ENCODE peak calls at places on chromosome X, in eight cellular contexts. P is stromal cell of bone marrow; F is epithelial cell of proximal tubule; E is activated CD4-positive, alpha-beta T cell treated with anti-CD3 and anti-CD28 coated beads for 24 hours; H is GM23248; T is NCI-H1092; N is H7; C is A549. R is an unnamed sample.

GRCh38 chrX:88612870-88613329 is 134.1 kb upstream of the CPXCR1 start:
- DNase-seq in E (no peak), F (no peak), H (no peak), P (no peak), N (peak; percentile 1), T (no peak), C (no peak), R (no peak)

GRCh38 chrX:72097081-72097480 is 34.6 kb downstream of the RTL5 start:
- DNase-seq in C (no peak), N (no peak), P (no peak), T (no peak), H (no peak), E (no peak), F (no peak), R (no peak)

GRCh38 chrX:120140293-120140981 is 18.0 kb upstream of the RHOXF2 start:
- DNase-seq in C (no peak), P (no peak), E (no peak), T (no peak), H (no peak), F (no peak), N (no peak), R (no peak)

GRCh38 chrX:129961180-129962083 is 21.0 kb upstream of the BCORL1 start:
- DNase-seq in N (peak; percentile 95), C (peak; percentile 54), P (no peak), F (no peak), E (no peak), H (peak; percentile 12), T (no peak), R (no peak)

GRCh38 chrX:129613596-129613995 is 41.2 kb downstream of the APLN start:
- DNase-seq in T (no peak), F (no peak), E (no peak), H (no peak), C (no peak), N (no peak), P (no peak), R (no peak)

GRCh38 chrX:111411591-111412371 is at the start of gene DCX:
- DNase-seq in N (peak; percentile 4), F (no peak), H (no peak), E (no peak), P (no peak), C (no peak), T (peak; percentile 38), R (no peak)

GRCh38 chrX:132171478-132171877 is 43.7 kb upstream of the FRMD7 start:
- DNase-seq in N (no peak), T (no peak), P (no peak), C (no peak), F (no peak), E (no peak), H (no peak), R (no peak)

GRCh38 chrX:14936561-14936960 is 63.3 kb downstream of the MOSPD2 start:
- DNase-seq in H (peak; percentile 84), E (no peak), P (peak; percentile 35), T (no peak), C (peak; percentile 13), N (no peak), F (peak; percentile 30), R (no peak)

GRCh38 chrX:138745215-138745614 is 33.7 kb upstream of the FGF13 start:
- DNase-seq in E (peak; percentile 29), F (no peak), T (peak; percentile 22), C (peak; percentile 2), P (peak; percentile 14), N (peak; percentile 8), H (peak; percentile 52), R (no peak)

GRCh38 chrX:3788494-3789233 is 75.2 kb upstream of the PRKX start:
- DNase-seq in N (peak; percentile 56), C (no peak), E (no peak), T (no peak), H (no peak), F (no peak), P (no peak), R (no peak)

GRCh38 chrX:147953976-147954375 is 27.2 kb upstream of the FMR1NB start:
- DNase-seq in E (no peak), T (no peak), F (no peak), H (no peak), N (no peak), C (no peak), P (no peak), R (no peak)

GRCh38 chrX:9326369-9326768 is 138.5 kb upstream of the TBL1X start:
- DNase-seq in T (no peak), H (no peak), E (no peak), N (no peak), F (no peak), P (no peak), C (no peak), R (no peak)

GRCh38 chrX:12390301-12390700 is 252.0 kb downstream of the FRMPD4 start:
- DNase-seq in N (no peak), E (no peak), T (no peak), H (peak; percentile 2), P (peak; percentile 56), C (no peak), F (no peak), R (no peak)

GRCh38 chrX:132209527-132209926 is 9.7 kb downstream of the RAP2C start:
- DNase-seq in P (no peak), C (no peak), T (no peak), H (peak; percentile 37), F (no peak), N (no peak), E (no peak), R (no peak)

GRCh38 chrX:1151378-1152077 is 60.9 kb downstream of the CRLF2 start:
- DNase-seq in H (no peak), C (no peak), E (no peak), T (no peak), F (no peak), P (no peak), N (no peak), R (no peak)

GRCh38 chrX:41026326-41027136 is 58.7 kb upstream of the USP9X start:
- DNase-seq in P (no peak), T (no peak), H (no peak), E (no peak), F (no peak), C (no peak), N (peak; percentile 39), R (no peak)

R was measured in amniotic stem cell.